ENCODE peak calls at places on chromosomes 12 and 14, in four cellular contexts. C is cardiac muscle cell, W is WTC11, S is upper lobe of right lung. T is an unnamed sample.
A peak's percentile ranks its signal among the peaks of the same experiment; 100 is the strongest.

GRCh38 chr14:102947321-102948103 is 25.0 kb downstream of the AMN start:
- DNase-seq in C (no peak), W (no peak), S (no peak), T (no peak)

GRCh38 chr12:31880340-31880739 is 78.9 kb upstream of the RESF1 start:
- DNase-seq in C (peak; percentile 5), W (no peak), S (no peak), T (no peak)

GRCh38 chr12:14952295-14952995 is 9.0 kb downstream of the ARHGDIB start:
- DNase-seq in C (no peak), W (no peak), S (no peak), T (no peak)

GRCh38 chr14:101705733-101706508 is 55.6 kb upstream of the PPP2R5C start:
- DNase-seq in C (peak; percentile 39), W (peak; percentile 52), S (peak; percentile 88), T (no peak)

GRCh38 chr14:53881161-53881846 is 75.3 kb downstream of the BMP4 start:
- DNase-seq in C (no peak), W (no peak), S (no peak), T (no peak)

GRCh38 chr14:42441615-42442014 is 834.9 kb downstream of the LRFN5 start:
- DNase-seq in C (no peak), W (no peak), S (no peak), T (no peak)

GRCh38 chr12:117582135-117582784 is 220.8 kb upstream of the NOS1 start:
- DNase-seq in C (no peak), W (no peak), S (no peak), T (no peak)

GRCh38 chr12:11595080-11595479 is 54.4 kb upstream of the ETV6 start:
- DNase-seq in C (no peak), W (no peak), S (no peak), T (no peak)

GRCh38 chr12:76024942-76025600 is 6.5 kb downstream of the PHLDA1 start:
- DNase-seq in C (no peak), W (no peak), S (no peak), T (no peak)

GRCh38 chr14:68608235-68608962 is 184.5 kb downstream of the ZFP36L1 start:
- DNase-seq in C (no peak), W (no peak), S (peak; percentile 64), T (no peak)

GRCh38 chr12:132710062-132710421 is 600 bp upstream of the PGAM5 start:
- DNase-seq in C (no peak), W (peak; percentile 44), S (no peak), T (no peak)

GRCh38 chr14:104650057-104650980 is 39.1 kb upstream of the INF2 start:
- DNase-seq in C (peak; percentile 77), W (peak; percentile 87), S (peak; percentile 84), T (peak; percentile 63)

GRCh38 chr12:32181498-32182175 is 75.0 kb downstream of the BICD1 start:
- DNase-seq in C (no peak), W (no peak), S (no peak), T (no peak)

GRCh38 chr12:123267991-123268843 is 3.4 kb downstream of the CDK2AP1 start:
- DNase-seq in C (no peak), W (no peak), S (peak; percentile 70), T (no peak)
- TF ChIP-seq CTCF in C (no peak), W (no peak), S (no peak), T (no peak)

GRCh38 chr12:113000433-113000832 is 22.1 kb downstream of the OAS2 start:
- DNase-seq in C (no peak), W (no peak), S (no peak), T (no peak)

GRCh38 chr12:113003631-113004030 is 25.3 kb downstream of the OAS2 start:
- DNase-seq in C (no peak), W (no peak), S (no peak), T (no peak)

GRCh38 chr12:113002676-113003075 is 24.4 kb downstream of the OAS2 start:
- DNase-seq in C (no peak), W (no peak), S (no peak), T (no peak)

GRCh38 chr12:112998997-112999767 is 20.9 kb downstream of the OAS2 start:
- DNase-seq in C (no peak), W (no peak), S (no peak), T (no peak)

GRCh38 chr12:113002155-113002554 is 23.8 kb downstream of the OAS2 start:
- DNase-seq in C (no peak), W (no peak), S (no peak), T (no peak)
- TF ChIP-seq CTCF in C (no peak), W (no peak), S (no peak), T (no peak)

DNA sequence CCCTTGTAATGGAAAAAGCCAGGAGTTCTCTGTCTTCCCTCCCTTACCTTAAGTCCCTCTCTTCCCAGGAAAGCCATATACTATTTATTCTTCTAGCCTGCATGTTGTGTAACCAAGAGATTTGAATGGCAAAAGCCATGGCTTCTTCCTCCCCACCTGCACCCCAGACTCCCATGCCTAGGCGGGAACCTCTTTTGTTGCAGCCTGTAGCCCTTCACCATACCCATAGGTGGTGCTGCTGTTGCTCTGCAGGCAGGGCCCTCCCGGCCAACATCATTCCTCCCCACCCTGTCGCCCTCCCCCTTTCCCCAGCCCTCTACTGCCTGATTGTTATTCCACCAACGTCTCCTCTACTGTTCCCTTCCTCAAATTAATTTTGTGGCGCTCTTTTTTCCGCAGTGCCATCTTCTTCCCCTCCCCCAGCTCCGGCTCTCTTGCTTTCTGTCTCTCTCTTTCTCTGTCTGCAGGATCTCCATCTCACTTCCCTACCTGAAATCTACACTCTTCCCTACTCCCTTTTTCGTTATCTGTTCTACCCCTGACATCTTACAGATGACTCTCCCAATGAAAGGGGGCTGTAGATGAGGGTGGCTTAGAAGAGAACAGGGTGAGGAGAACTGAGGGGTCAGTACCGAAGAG is 13.8 kb downstream of the NGDN start:
- DNase-seq in C (peak; percentile 64), W (peak; percentile 87), S (no peak), T (no peak)
- TF ChIP-seq CTCF in C (peak; percentile 56), W (peak; percentile 72), S (no peak), T (no peak)

DNA sequence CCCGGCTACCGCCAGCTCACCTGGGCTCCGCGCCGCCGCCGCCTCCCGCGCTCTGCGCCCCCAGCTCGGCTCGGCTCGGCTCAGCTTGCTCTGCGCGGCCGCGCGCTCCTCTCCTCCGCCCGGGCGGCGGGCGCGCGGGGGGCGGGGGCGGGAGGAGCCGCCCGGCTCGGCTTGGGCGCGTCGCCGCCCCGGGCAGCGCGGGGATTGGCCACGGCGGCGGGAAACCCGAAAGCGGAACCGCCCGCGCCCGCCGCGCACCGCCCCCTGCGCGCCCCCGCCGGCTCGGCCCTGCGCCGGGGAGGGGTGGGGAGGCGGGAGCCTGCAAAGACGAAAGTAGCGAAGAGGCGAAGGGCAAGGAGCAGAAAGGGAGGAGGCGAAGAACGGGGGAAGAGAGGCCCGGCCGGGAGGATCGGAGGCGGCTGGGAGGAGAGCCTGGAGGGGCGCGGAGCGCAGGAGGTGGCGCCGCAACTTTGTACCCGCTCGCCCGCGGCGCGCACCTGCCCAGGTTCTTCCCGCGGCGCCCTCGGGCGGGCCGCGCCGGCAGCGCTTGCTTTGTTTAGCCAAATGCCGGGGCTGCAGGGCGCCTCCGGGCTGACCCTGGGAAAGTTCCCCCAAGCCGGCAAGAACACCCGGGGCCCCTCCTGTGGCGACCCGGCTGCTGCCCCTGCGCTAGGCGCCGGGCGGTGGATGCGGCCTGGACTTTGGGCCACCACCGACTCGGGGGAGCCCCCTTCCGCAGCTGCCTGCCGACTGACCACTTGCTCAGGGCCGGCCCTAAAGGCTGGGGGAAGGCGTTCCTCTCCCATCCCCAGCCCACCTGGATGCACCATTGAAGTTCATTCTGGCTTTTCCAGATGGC is at the start of gene CAMKK2:
- DNase-seq in C (peak; percentile 91), W (peak; percentile 85), S (peak; percentile 94), T (peak; percentile 91)
- TF ChIP-seq CTCF in C (peak; percentile 2), W (no peak), S (peak; percentile 35), T (peak; percentile 22)

DNA sequence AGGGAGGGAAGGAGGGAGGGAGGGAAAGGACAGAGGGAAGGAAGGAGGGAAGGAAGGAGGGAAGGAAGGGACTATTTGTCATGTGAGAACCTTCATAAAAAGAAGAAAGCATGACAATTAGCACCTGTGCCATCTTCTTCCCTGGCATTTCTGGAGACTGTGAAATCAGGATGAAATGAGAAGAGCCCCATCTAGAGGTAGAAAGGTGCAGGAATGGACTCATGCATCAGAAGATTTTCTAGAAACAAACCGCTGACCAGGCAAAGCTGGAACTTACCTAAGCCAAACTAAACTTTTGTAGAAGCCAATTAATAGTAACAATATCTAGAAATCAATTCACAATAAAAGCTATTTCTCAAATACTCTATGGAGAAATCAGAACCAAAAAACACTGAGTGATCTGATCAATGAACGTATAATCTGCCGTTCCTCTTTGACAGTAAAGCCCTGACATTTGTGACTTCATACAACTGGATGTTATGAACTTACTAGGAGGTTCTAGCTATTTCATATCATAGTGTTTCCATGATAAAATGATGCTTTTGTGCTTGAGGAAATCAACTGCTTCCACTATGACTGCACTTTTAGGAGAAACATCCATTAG is 24.4 kb upstream of the CRACR2A start:
- DNase-seq in C (peak; percentile 56), W (no peak), S (no peak), T (no peak)
- TF ChIP-seq CTCF in C (peak; percentile 81), W (peak; percentile 34), S (peak; percentile 64), T (peak; percentile 70)

DNA sequence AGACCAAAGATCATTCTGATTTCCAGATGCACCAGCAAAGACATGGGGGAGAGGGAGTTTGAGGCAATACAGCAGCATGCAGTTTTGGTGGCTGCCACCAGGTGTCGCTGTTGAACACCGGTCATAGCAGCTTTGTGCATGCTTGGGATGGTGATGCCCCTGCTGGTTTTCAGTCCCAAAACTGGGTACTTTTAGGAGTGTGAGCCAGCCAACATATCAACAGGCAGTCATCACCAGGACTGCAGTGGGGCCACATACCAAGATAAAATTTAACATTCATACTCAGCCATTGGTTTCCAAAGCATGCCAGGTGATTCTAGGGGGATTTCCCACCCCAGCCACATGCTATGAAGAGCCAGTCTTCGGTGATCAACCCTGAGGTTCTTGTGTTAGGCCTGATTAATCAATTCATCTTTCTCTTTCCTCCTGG is 64.2 kb downstream of the PHETA1 start:
- DNase-seq in C (no peak), W (peak; percentile 77), S (no peak), T (peak; percentile 33)
- TF ChIP-seq CTCF in C (peak; percentile 58), W (peak; percentile 100), S (peak; percentile 51), T (peak; percentile 58)

DNA sequence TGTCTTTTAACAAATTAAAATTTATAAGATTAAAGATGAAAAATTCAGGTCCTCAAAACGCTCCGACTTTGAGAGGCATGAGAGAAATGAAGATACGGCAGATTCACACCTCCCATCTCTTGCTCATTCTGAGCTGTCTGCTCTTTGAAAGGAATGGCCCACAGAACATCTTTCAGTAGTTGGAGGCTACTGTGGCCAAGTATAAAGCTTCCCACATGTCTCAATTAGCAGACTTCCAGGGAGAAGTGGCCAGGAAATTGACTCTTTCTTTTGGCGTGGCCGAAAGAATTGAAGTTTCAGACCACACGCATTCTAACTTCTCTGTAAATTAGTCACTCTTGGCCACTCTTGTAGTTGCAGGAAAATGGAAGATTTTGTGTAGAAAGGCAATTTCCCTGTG is 129.2 kb downstream of the DIP2B start:
- DNase-seq in C (no peak), W (no peak), S (no peak), T (no peak)
- TF ChIP-seq CTCF in C (no peak), W (no peak), S (no peak), T (no peak)

GRCh38 chr12:84508325-84508861 is 404.2 kb downstream of the SLC6A15 start:
- DNase-seq in C (no peak), W (no peak), S (no peak), T (no peak)
- TF ChIP-seq CTCF in C (peak; percentile 41), W (no peak), S (peak; percentile 21), T (no peak)

DNA sequence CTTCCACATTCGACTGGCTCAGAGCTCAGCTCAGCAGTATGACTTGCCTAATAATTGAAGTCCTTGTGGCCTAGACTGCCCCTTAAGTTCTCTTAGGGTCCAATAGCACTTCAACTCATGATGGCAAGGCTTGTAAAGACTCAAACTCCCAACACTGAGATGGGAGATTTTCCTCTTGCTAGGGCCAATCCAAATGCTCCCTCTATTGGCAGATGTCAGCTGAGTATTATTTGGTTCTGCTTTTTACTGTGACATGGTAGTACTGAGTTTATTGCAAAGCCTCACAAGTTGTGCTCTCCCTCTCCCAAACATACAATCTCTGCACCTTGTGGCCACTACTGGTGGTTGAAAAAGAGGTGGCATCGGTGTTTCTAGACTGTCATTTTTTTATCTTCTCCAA is 164.2 kb downstream of the ALG10 start:
- DNase-seq in C (no peak), W (no peak), S (no peak), T (no peak)
- TF ChIP-seq CTCF in C (no peak), W (no peak), S (no peak), T (no peak)